ENCODE peak calls at places on chromosomes 5 and 9, in five cellular contexts. L is NCI-H226; O is stimulated activated CD8-positive, alpha-beta memory T cell treated with anti-CD3 and anti-CD28 coated beads, Interleukin-15, amount 100 ng/mL, for 1 hour; V is T-helper 17 cell; W is T-cell. B is an unnamed sample.
A peak's percentile ranks its signal among the peaks of the same experiment; 100 is the strongest.

GRCh38 chr5:161009194-161009593 is 157.2 kb upstream of the ATP10B start:
- DNase-seq in L (no peak), O (no peak), V (no peak), W (no peak), B (no peak)

GRCh38 chr5:178786859-178787499 is 56.5 kb upstream of the ZNF354A start:
- DNase-seq in L (peak; percentile 66), O (no peak), V (no peak), W (no peak), B (peak; percentile 27)

GRCh38 chr5:130890610-130891009 is 274.4 kb downstream of the HINT1 start:
- DNase-seq in L (no peak), O (no peak), V (no peak), W (no peak), B (no peak)

GRCh38 chr5:12023614-12024241 is 119.5 kb upstream of the CTNND2 start:
- DNase-seq in L (no peak), O (no peak), V (no peak), W (no peak), B (no peak)

GRCh38 chr5:74127377-74128338 is 501.7 kb downstream of the ARHGEF28 start:
- DNase-seq in L (no peak), O (no peak), V (no peak), W (no peak), B (no peak)

GRCh38 chr5:128259530-128260145 is 176.1 kb downstream of the SLC12A2 start:
- DNase-seq in L (no peak), O (no peak), V (no peak), W (no peak), B (no peak)

GRCh38 chr5:58156354-58156753 is 303.5 kb downstream of the PLK2 start:
- DNase-seq in L (no peak), O (no peak), V (no peak), W (no peak), B (no peak)

GRCh38 chr9:120861935-120862334 is 15.1 kb downstream of the PHF19 start:
- DNase-seq in L (no peak), O (no peak), V (no peak), W (no peak), B (no peak)

GRCh38 chr5:142827934-142828576 is 57.9 kb downstream of the ARHGAP26 start:
- DNase-seq in L (no peak), O (no peak), V (no peak), W (no peak), B (no peak)

GRCh38 chr9:124242331-124243194 is 15.2 kb upstream of the NEK6 start:
- DNase-seq in L (no peak), O (no peak), V (no peak), W (no peak), B (no peak)

GRCh38 chr9:108053555-108054061 is 564.0 kb upstream of the KLF4 start:
- DNase-seq in L (peak; percentile 30), O (no peak), V (no peak), W (no peak), B (no peak)

GRCh38 chr5:135976216-135976615 is 21.4 kb upstream of the LECT2 start:
- DNase-seq in L (no peak), O (no peak), V (no peak), W (no peak), B (no peak)

GRCh38 chr5:102048940-102049339 is 247.1 kb downstream of the SLCO4C1 start:
- DNase-seq in L (no peak), O (no peak), V (no peak), W (no peak), B (no peak)

GRCh38 chr5:17113174-17113941 is 104.1 kb upstream of the BASP1 start:
- DNase-seq in L (no peak), O (no peak), V (no peak), W (no peak), B (no peak)

GRCh38 chr5:92144824-92145223 is 761.7 kb upstream of the ARRDC3 start:
- DNase-seq in L (no peak), O (no peak), V (no peak), W (no peak), B (no peak)

GRCh38 chr5:159737263-159737662 is 179.0 kb upstream of the ADRA1B start:
- DNase-seq in L (no peak), O (no peak), V (no peak), W (no peak), B (no peak)

GRCh38 chr9:127742435-127743088 is 7.5 kb upstream of the TOR2A start:
- DNase-seq in L (peak; percentile 95), O (no peak), V (no peak), W (no peak), B (no peak)

GRCh38 chr5:74107899-74108298 is 481.9 kb downstream of the ARHGEF28 start:
- DNase-seq in L (no peak), O (no peak), V (no peak), W (no peak), B (no peak)

GRCh38 chr5:14958196-14958595 is 86.6 kb upstream of the ANKH start:
- DNase-seq in L (peak; percentile 28), O (no peak), V (no peak), W (no peak), B (no peak)

GRCh38 chr9:5688109-5688508 is 59.2 kb downstream of the RIC1 start:
- DNase-seq in L (peak; percentile 55), O (no peak), V (no peak), W (no peak), B (no peak)